ENCODE peak calls at places on chromosomes 3 and 15, in ten cellular contexts. Q is T1000, X is globus pallidus, M is NCI-H774, Y is HT-29, N is caudate nucleus, A is sciatic nerve, K is foreskin keratinocyte, C is NCI-H1092 treated with DMSO at 0.1 percent for 48 hours, W is nucleus accumbens. V is an unnamed sample.

GRCh38 chr3:8474991-8475390 is 26.6 kb upstream of the LMCD1 start:
- DNase-seq in Q (no peak), M (no peak), K (no peak), Y (no peak), X (no peak), C (no peak), A (no peak), W (no peak), N (no peak), V (no peak)

GRCh38 chr15:91849749-91850161 is 3.8 kb upstream of the SLCO3A1 start:
- DNase-seq in Y (peak; percentile 63), Q (no peak), N (no peak), C (no peak), K (no peak), A (no peak), M (no peak), W (no peak), X (peak; percentile 68), V (no peak)

GRCh38 chr3:9746330-9746729 is 3.4 kb upstream of the OGG1 start:
- DNase-seq in C (no peak), W (no peak), X (no peak), Q (peak; percentile 12), M (no peak), N (no peak), K (no peak), Y (no peak), A (no peak), V (no peak)

GRCh38 chr3:16094644-16095272 is 79.7 kb upstream of the GALNT15 start:
- DNase-seq in W (no peak), M (no peak), Q (no peak), A (no peak), K (no peak), C (no peak), Y (no peak), X (no peak), N (no peak), V (no peak)

GRCh38 chr3:126413693-126414080 is 19.0 kb downstream of the CFAP100 start:
- DNase-seq in Y (no peak), A (peak; percentile 30), K (no peak), M (no peak), C (no peak), N (no peak), W (no peak), Q (no peak), X (no peak), V (no peak)

GRCh38 chr3:59341441-59341840 is 291.6 kb upstream of the CFAP20DC start:
- DNase-seq in Q (no peak), Y (no peak), N (no peak), M (no peak), A (no peak), K (no peak), X (peak; percentile 20), C (peak; percentile 36), W (no peak), V (no peak)

GRCh38 chr15:89105147-89105546 is 16.9 kb downstream of the ABHD2 start:
- DNase-seq in W (no peak), N (no peak), M (no peak), A (no peak), X (no peak), Q (peak; percentile 32), K (peak; percentile 66), Y (peak; percentile 50), C (no peak), V (no peak)

GRCh38 chr3:126113733-126114132 is 29.8 kb upstream of the SLC41A3 start:
- DNase-seq in Y (peak; percentile 38), A (peak; percentile 15), Q (no peak), C (no peak), K (no peak), W (no peak), N (no peak), M (no peak), X (no peak), V (no peak)

GRCh38 chr15:37574985-37575384 is 359.5 kb upstream of the TMCO5A start:
- DNase-seq in C (no peak), A (no peak), Y (no peak), X (no peak), M (no peak), N (no peak), K (no peak), W (no peak), Q (no peak), V (no peak)

GRCh38 chr3:32457971-32458471 is 44.6 kb downstream of the CMTM6 start:
- DNase-seq in K (no peak), A (no peak), W (no peak), X (peak; percentile 35), Y (no peak), C (peak; percentile 10), Q (no peak), M (no peak), N (no peak), V (peak; percentile 3)

GRCh38 chr15:43544266-43544665 is 26.9 kb downstream of the MAP1A start:
- DNase-seq in X (no peak), K (no peak), M (no peak), C (no peak), W (no peak), Q (no peak), A (no peak), N (no peak), Y (no peak), V (no peak)

GRCh38 chr3:186235554-186235953 is 126.5 kb downstream of the DGKG start:
- DNase-seq in Y (no peak), M (no peak), C (no peak), K (no peak), Q (no peak), N (no peak), A (no peak), W (no peak), X (no peak), V (no peak)

GRCh38 chr3:70716832-70717231 is 404.4 kb upstream of the MDFIC2 start:
- DNase-seq in M (no peak), X (peak; percentile 23), N (no peak), A (no peak), W (no peak), K (no peak), C (no peak), Q (no peak), Y (peak; percentile 2), V (no peak)

GRCh38 chr15:95944193-95944592 is 386.3 kb upstream of the NR2F2 start:
- DNase-seq in M (peak; percentile 38), Y (peak; percentile 67), W (no peak), X (no peak), A (no peak), N (no peak), C (peak; percentile 24), K (no peak), Q (no peak), V (peak; percentile 28)

GRCh38 chr3:182962162-182962561 is 18.2 kb downstream of the DCUN1D1 start:
- DNase-seq in M (no peak), W (no peak), A (no peak), K (no peak), C (no peak), N (no peak), X (peak; percentile 52), Y (no peak), Q (no peak), V (no peak)

GRCh38 chr15:75761446-75762356 is 49.1 kb upstream of the CSPG4 start:
- DNase-seq in N (no peak), Q (no peak), X (no peak), A (no peak), Y (no peak), K (no peak), W (no peak), M (no peak), C (no peak), V (no peak)

GRCh38 chr3:134366221-134366927 is 7.9 kb downstream of the AMOTL2 start:
- DNase-seq in X (no peak), N (no peak), K (no peak), M (no peak), W (no peak), A (no peak), Q (no peak), C (no peak), Y (no peak), V (no peak)

GRCh38 chr15:22918056-22918455 is 62.1 kb downstream of the CYFIP1 start:
- DNase-seq in W (no peak), N (no peak), K (peak; percentile 41), Y (no peak), M (no peak), A (no peak), X (no peak), C (no peak), Q (peak; percentile 25), V (no peak)

GRCh38 chr3:66989860-66990696 is 8.0 kb upstream of the KBTBD8 start:
- DNase-seq in C (peak; percentile 0), W (no peak), Y (no peak), Q (no peak), N (no peak), K (no peak), A (no peak), X (no peak), M (no peak), V (no peak)